ENCODE peak calls at places on chromosome 10, in seven cellular contexts. M is tibial nerve, P is ovary, L is K562, B is H1, J is A549, N is sigmoid colon. X is an unnamed sample.

GRCh38 chr10:13915710-13916109 is 328.9 kb downstream of the PRPF18 start:
- DNase-seq in M (peak; percentile 46), P (no peak), L (no peak), B (no peak), J (no peak), N (peak; percentile 69), X (no peak)

GRCh38 chr10:121662531-121662930 is 64.3 kb upstream of the FGFR2 start:
- DNase-seq in M (no peak), P (no peak), L (no peak), B (no peak), J (no peak), N (no peak), X (no peak)

GRCh38 chr10:50417906-50418697 is 166.8 kb upstream of the ASAH2 start:
- DNase-seq in M (peak; percentile 37), P (peak; percentile 71), L (peak; percentile 94), B (peak; percentile 29), J (peak; percentile 92), N (peak; percentile 81), X (peak; percentile 62)

GRCh38 chr10:79052311-79053080 is 16.3 kb upstream of the ZMIZ1 start:
- DNase-seq in M (no peak), P (peak; percentile 20), L (peak; percentile 55), B (no peak), J (peak; percentile 36), N (peak; percentile 49), X (peak; percentile 47)

GRCh38 chr10:34489973-34490372 is 325.1 kb downstream of the PARD3 start:
- DNase-seq in M (no peak), P (no peak), L (no peak), B (no peak), J (peak; percentile 73), N (no peak), X (no peak)

GRCh38 chr10:110013615-110014293 is 6.0 kb downstream of the ADD3 start:
- DNase-seq in M (no peak), P (no peak), L (no peak), B (no peak), J (no peak), N (no peak), X (no peak)

GRCh38 chr10:120121768-120122167 is 229.2 kb downstream of the SEC23IP start:
- DNase-seq in M (no peak), P (no peak), L (no peak), B (no peak), J (no peak), N (no peak), X (no peak)

GRCh38 chr10:122022276-122022675 is 33.3 kb downstream of the TACC2 start:
- DNase-seq in M (no peak), P (no peak), L (no peak), B (no peak), J (no peak), N (no peak), X (no peak)

GRCh38 chr10:15703167-15703880 is 16.4 kb downstream of the ITGA8 start:
- DNase-seq in M (no peak), P (no peak), L (peak; percentile 24), B (no peak), J (no peak), N (no peak), X (no peak)

GRCh38 chr10:132446661-132447445 is 49.9 kb downstream of the PWWP2B start:
- DNase-seq in M (no peak), P (no peak), L (peak; percentile 85), B (no peak), J (peak; percentile 87), N (no peak), X (peak; percentile 84)

GRCh38 chr10:88990528-88991160 is at the start of gene FAS:
- DNase-seq in M (peak; percentile 59), P (peak; percentile 80), L (peak; percentile 11), B (no peak), J (peak; percentile 66), N (peak; percentile 91), X (peak; percentile 68)

GRCh38 chr10:104274762-104275721 is 6.1 kb downstream of the GSTO2 start:
- DNase-seq in M (no peak), P (peak; percentile 71), L (peak; percentile 61), B (peak; percentile 46), J (peak; percentile 57), N (no peak), X (peak; percentile 68)

GRCh38 chr10:102850025-102850518 is 4.0 kb upstream of the BORCS7 start:
- DNase-seq in M (no peak), P (no peak), L (no peak), B (no peak), J (no peak), N (no peak), X (no peak)

GRCh38 chr10:102859911-102860310 is 5.9 kb downstream of the BORCS7 start:
- DNase-seq in M (no peak), P (no peak), L (no peak), B (no peak), J (no peak), N (no peak), X (no peak)

GRCh38 chr10:102856758-102857424 is 2.8 kb downstream of the BORCS7 start:
- DNase-seq in M (no peak), P (no peak), L (peak; percentile 23), B (no peak), J (no peak), N (no peak), X (no peak)

GRCh38 chr10:102853944-102854694 is at the start of gene BORCS7:
- DNase-seq in M (peak; percentile 85), P (peak; percentile 90), L (peak; percentile 94), B (peak; percentile 86), J (peak; percentile 98), N (peak; percentile 97), X (peak; percentile 90)
- TF ChIP-seq EP300 in M (peak; percentile 98), P (no peak), L (peak; percentile 56), B (no peak), J (no peak), N (peak; percentile 7), X (no peak)

GRCh38 chr10:71379118-71379781 is 17.5 kb upstream of the CDH23 start:
- DNase-seq in M (no peak), P (no peak), L (no peak), B (no peak), J (no peak), N (no peak), X (no peak)
- TF ChIP-seq POLR2A in M (no peak), P (no peak), L (no peak), B (no peak), J (no peak), N (no peak), X (no peak)

GRCh38 chr10:6270951-6271350 is 68.2 kb downstream of the PFKFB3 start:
- DNase-seq in M (no peak), P (no peak), L (no peak), B (no peak), J (no peak), N (no peak), X (no peak)
- TF ChIP-seq EP300 in M (no peak), P (no peak), L (no peak), B (no peak), J (no peak), N (no peak), X (no peak)

GRCh38 chr10:3469639-3470020 is 297.0 kb upstream of the PITRM1 start:
- DNase-seq in M (no peak), P (no peak), L (no peak), B (no peak), J (no peak), N (no peak), X (no peak)

GRCh38 chr10:3470191-3470590 is 297.6 kb upstream of the PITRM1 start:
- DNase-seq in M (no peak), P (no peak), L (no peak), B (no peak), J (no peak), N (no peak), X (no peak)

GRCh38 chr10:3471497-3471896 is 298.9 kb upstream of the PITRM1 start:
- DNase-seq in M (no peak), P (no peak), L (no peak), B (no peak), J (no peak), N (no peak), X (no peak)

GRCh38 chr10:3467052-3467906 is 294.7 kb upstream of the PITRM1 start:
- DNase-seq in M (peak; percentile 77), P (peak; percentile 71), L (peak; percentile 24), B (peak; percentile 29), J (peak; percentile 98), N (peak; percentile 88), X (peak; percentile 55)

DNA sequence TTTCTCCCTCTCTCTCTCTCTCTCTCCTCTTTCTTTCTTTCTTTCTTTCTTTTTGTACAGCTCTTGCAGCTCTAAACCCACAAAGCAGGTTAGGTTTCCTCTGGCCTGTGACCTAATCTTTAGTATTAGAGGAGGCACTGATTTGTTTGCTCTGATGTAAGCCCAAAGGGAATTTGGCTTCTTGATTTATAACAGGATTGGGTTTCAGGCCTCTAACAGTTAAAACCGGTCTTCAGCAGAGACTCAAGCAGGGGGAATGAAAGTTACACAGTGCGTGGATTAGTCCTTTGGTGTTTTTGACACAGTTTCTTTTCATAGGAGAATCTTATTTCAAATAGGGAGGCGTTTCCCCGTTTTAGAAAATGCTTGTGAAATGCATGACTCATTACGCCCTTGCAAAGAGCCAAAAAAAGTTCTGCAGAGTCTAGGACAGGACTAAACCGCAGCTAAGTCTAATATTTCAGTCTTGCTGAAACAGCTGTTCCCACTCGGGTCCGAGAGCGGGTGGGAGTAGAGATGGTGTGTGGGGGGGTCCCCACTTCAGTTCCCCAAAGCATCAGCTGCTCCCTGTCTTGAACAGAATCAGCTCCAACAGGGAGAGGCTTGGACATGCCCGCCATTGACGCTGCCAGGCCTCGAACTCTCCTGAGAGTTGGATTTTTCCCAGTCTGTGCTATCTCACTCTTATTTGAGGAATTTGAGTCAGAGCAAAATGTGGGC is 296.5 kb upstream of the PITRM1 start:
- DNase-seq in M (no peak), P (peak; percentile 61), L (no peak), B (no peak), J (peak; percentile 79), N (peak; percentile 77), X (no peak)
- TF ChIP-seq POLR2A in M (peak; percentile 7), P (no peak), L (no peak), B (no peak), J (no peak), N (no peak), X (no peak)

GRCh38 chr10:100875484-100876166 is 37.1 kb upstream of the SLF2 start:
- DNase-seq in M (no peak), P (no peak), L (no peak), B (no peak), J (no peak), N (no peak), X (no peak)
- TF ChIP-seq EP300 in M (no peak), P (no peak), L (no peak), B (no peak), J (no peak), N (no peak), X (no peak)

DNA sequence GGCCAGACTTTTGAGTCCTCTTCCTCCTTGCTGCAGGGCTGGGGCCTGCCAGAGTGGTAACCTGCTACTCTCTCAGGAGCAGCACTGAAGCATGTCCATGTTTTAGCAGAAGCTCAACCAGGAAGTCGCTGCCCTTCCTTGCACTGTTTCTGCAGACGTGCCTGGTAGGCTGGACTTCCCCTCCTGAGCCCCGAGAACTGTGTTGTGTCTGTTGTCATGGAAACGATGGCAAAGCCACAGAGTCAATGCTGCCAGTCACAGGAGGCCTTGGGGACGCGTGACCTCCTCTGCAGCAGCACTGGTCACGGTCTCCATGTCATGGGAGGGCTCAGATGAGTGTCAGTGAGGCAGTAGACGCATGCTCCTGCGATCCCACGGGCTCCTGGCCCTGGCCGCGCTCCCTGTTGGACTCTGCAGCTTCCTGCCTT is 145.5 kb downstream of the FANK1 start:
- DNase-seq in M (peak; percentile 62), P (no peak), L (no peak), B (no peak), J (peak; percentile 80), N (peak; percentile 84), X (peak; percentile 41)
- TF ChIP-seq POLR2A in M (no peak), P (no peak), L (no peak), B (no peak), J (no peak), N (no peak), X (no peak)

GRCh38 chr10:103197177-103197576 is 4.1 kb upstream of the NT5C2 start:
- DNase-seq in M (no peak), P (no peak), L (peak; percentile 83), B (no peak), J (peak; percentile 72), N (peak; percentile 65), X (peak; percentile 35)
- TF ChIP-seq EP300 in M (peak; percentile 81), P (no peak), L (peak; percentile 88), B (no peak), J (no peak), N (peak; percentile 9), X (no peak)

X was measured in stomach.